ENCODE peak calls at places on chromosomes 12 and 14, in six cellular contexts. D, K, X, Y, L and P are unnamed samples.

GRCh38 chr14:100728962-100729361 is 2.3 kb downstream of the DLK1 start:
- DNase-seq in X (no peak), K (no peak), D (no peak), Y (no peak), L (no peak), P (no peak)

GRCh38 chr12:6786416-6787094 is 2.8 kb upstream of the CD4 start:
- DNase-seq in D (no peak), Y (no peak), X (peak), L (no peak), K (no peak), P (no peak)

GRCh38 chr14:37223947-37224474 is 26.3 kb downstream of the MIPOL1 start:
- DNase-seq in L (no peak), D (no peak), Y (no peak), K (no peak), X (no peak), P (no peak)

GRCh38 chr14:78752789-78753188 is 582.6 kb downstream of the NRXN3 start:
- DNase-seq in D (no peak), Y (no peak), X (no peak), L (no peak), K (no peak), P (no peak)

GRCh38 chr12:127107744-127108143 is 1159.2 kb upstream of the TMEM132C start:
- DNase-seq in Y (no peak), D (no peak), K (no peak), L (no peak), X (no peak), P (no peak)

GRCh38 chr14:30822080-30822571 is 52.2 kb upstream of the COCH start:
- DNase-seq in D (no peak), K (no peak), X (no peak), L (no peak), Y (no peak), P (no peak)

GRCh38 chr12:116559080-116559329 is 176 bp upstream of the MAP1LC3B2 start:
- DNase-seq in L (no peak), D (no peak), K (no peak), Y (no peak), X (no peak), P (no peak)

GRCh38 chr12:57200497-57200896 is 16.1 kb upstream of the NXPH4 start:
- DNase-seq in K (no peak), X (no peak), Y (no peak), D (no peak), L (no peak), P (no peak)

GRCh38 chr12:49190317-49190716 is 1.4 kb upstream of the TUBA1A start:
- DNase-seq in D (no peak), Y (no peak), X (peak), L (no peak), K (no peak), P (no peak)

GRCh38 chr14:24605435-24606190 is 3.9 kb downstream of the GZMH start:
- DNase-seq in L (peak), Y (peak), X (peak), K (no peak), D (no peak), P (no peak)

GRCh38 chr14:105023791-105024480 is 3.1 kb upstream of the CDCA4 start:
- DNase-seq in X (no peak), D (peak), K (peak), L (peak), Y (no peak), P (no peak)

GRCh38 chr12:13154027-13154538 is 42.4 kb upstream of the EMP1 start:
- DNase-seq in Y (no peak), X (no peak), K (peak), D (peak), L (no peak), P (no peak)

GRCh38 chr12:124556896-124557501 is 10.4 kb downstream of the NCOR2 start:
- DNase-seq in L (no peak), D (peak), X (no peak), K (no peak), Y (no peak), P (no peak)

GRCh38 chr14:58560208-58560607 is 77.6 kb upstream of the DACT1 start:
- DNase-seq in X (no peak), Y (no peak), L (no peak), K (peak), D (peak), P (no peak)

GRCh38 chr12:130382818-130383217 is 45.1 kb downstream of the PIWIL1 start:
- DNase-seq in D (no peak), L (no peak), Y (no peak), X (no peak), K (no peak), P (no peak)

GRCh38 chr14:22388669-22389625 is 200.1 kb downstream of the DAD1 start:
- DNase-seq in Y (no peak), L (no peak), K (peak), X (no peak), D (peak), P (no peak)

GRCh38 chr14:74941676-74942097 is 13.7 kb downstream of the PGF start:
- DNase-seq in X (no peak), D (peak), Y (no peak), L (peak), K (peak), P (no peak)

GRCh38 chr14:69395929-69396328 is 2.2 kb downstream of the ERH start:
- DNase-seq in Y (no peak), K (no peak), D (no peak), L (no peak), X (no peak), P (no peak)

GRCh38 chr14:69400154-69400553 is 1.7 kb downstream of the SLC39A9 start:
- DNase-seq in D (no peak), Y (no peak), X (no peak), K (no peak), L (no peak), P (no peak)

GRCh38 chr14:69398818-69399210 is 322 bp downstream of the SLC39A9 start:
- DNase-seq in D (no peak), Y (no peak), K (no peak), X (no peak), L (no peak), P (no peak)

GRCh38 chr14:69399750-69400149 is 1.3 kb downstream of the SLC39A9 start:
- DNase-seq in K (no peak), L (peak), Y (no peak), D (no peak), X (no peak), P (no peak)

GRCh38 chr14:69398053-69398817 is at the start of the genes ERH and SLC39A9:
- DNase-seq in X (peak), L (peak), Y (peak), D (peak), K (peak), P (peak)
- H4K8ac ChIP-seq in X (no peak), L (peak), Y (peak), D (peak), K (peak), P (no peak)

GRCh38 chr14:50342211-50343080 is 30.3 kb downstream of the DMAC2L start:
- DNase-seq in Y (no peak), D (peak), L (no peak), K (peak), X (peak), P (no peak)
- H2AFZ ChIP-seq in Y (no peak), D (no peak), L (no peak), K (peak), X (no peak), P (peak)

GRCh38 chr14:33039321-33039720 is 100.6 kb downstream of the NPAS3 start:
- DNase-seq in X (no peak), K (no peak), L (no peak), D (no peak), Y (no peak), P (no peak)
- H2BK120ac ChIP-seq in X (no peak), K (no peak), L (no peak), D (no peak), Y (no peak), P (no peak)

DNA sequence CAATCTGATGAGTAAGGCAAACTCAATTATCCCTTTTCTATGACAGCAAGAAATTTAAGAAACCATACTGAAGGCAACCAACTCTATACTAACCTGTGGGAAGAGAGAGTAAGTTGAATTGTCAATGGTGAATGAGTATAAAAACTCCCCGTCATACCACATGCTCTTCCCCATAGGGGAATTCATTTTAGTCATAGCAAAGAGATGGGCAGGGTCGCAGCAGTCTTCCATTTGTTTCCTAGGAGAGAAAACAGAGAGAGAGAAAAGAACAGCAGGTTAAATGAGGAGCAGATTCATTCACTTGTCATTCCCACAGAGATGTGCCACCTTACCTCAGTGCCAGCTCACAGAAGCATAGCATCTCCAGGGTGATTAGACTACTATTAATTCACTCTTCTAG is 47.5 kb downstream of the ST8SIA1 start:
- DNase-seq in X (no peak), D (peak), Y (no peak), L (no peak), K (no peak), P (no peak)
- H4K8ac ChIP-seq in X (no peak), D (no peak), Y (no peak), L (no peak), K (no peak), P (no peak)